ENCODE peak calls at places on chromosome 17, in ten cellular contexts. One of them, this sample, is unnamed.
A peak's percentile ranks its signal among the peaks of the same experiment; 100 is the strongest.

GRCh38 chr17:57762375-57762916 is 17.3 kb upstream of the CCDC182 start:
- DNase-seq in H1: no peak
- DNase-seq in LoVo: no peak
- DNase-seq in H9: peak; percentile 53
- DNase-seq in midbrain: no peak
- DNase-seq in pulmonary artery endothelial cell: no peak
- DNase-seq in fibroblast of villous mesenchyme: no peak
- DNase-seq in glutamatergic neuron: no peak
- DNase-seq in RCC 7860: no peak
- DNase-seq in EL: no peak
- DNase-seq in this sample: no peak

GRCh38 chr17:66900126-66901010 is 64.1 kb upstream of the CACNG4 start:
- DNase-seq in H1: no peak
- DNase-seq in LoVo: no peak
- DNase-seq in H9: no peak
- DNase-seq in midbrain: peak; percentile 21
- DNase-seq in pulmonary artery endothelial cell: no peak
- DNase-seq in fibroblast of villous mesenchyme: peak; percentile 14
- DNase-seq in glutamatergic neuron: no peak
- DNase-seq in RCC 7860: no peak
- DNase-seq in EL: peak; percentile 28
- DNase-seq in this sample: peak; percentile 34

GRCh38 chr17:29444589-29444988 is 54.4 kb downstream of the TAOK1 start:
- DNase-seq in H1: no peak
- DNase-seq in LoVo: no peak
- DNase-seq in H9: no peak
- DNase-seq in midbrain: no peak
- DNase-seq in pulmonary artery endothelial cell: no peak
- DNase-seq in fibroblast of villous mesenchyme: peak; percentile 28
- DNase-seq in glutamatergic neuron: no peak
- DNase-seq in RCC 7860: no peak
- DNase-seq in EL: peak; percentile 56
- DNase-seq in this sample: peak; percentile 52

GRCh38 chr17:45325810-45326209 is 9.0 kb upstream of the MAP3K14 start:
- DNase-seq in H1: no peak
- DNase-seq in LoVo: no peak
- DNase-seq in H9: peak; percentile 23
- DNase-seq in midbrain: no peak
- DNase-seq in pulmonary artery endothelial cell: no peak
- DNase-seq in fibroblast of villous mesenchyme: no peak
- DNase-seq in glutamatergic neuron: no peak
- DNase-seq in RCC 7860: peak; percentile 19
- DNase-seq in EL: peak; percentile 46
- DNase-seq in this sample: no peak

GRCh38 chr17:82246365-82247174 is 17.7 kb downstream of the SLC16A3 start:
- DNase-seq in H1: no peak
- DNase-seq in LoVo: no peak
- DNase-seq in H9: no peak
- DNase-seq in midbrain: no peak
- DNase-seq in pulmonary artery endothelial cell: no peak
- DNase-seq in fibroblast of villous mesenchyme: peak; percentile 65
- DNase-seq in glutamatergic neuron: no peak
- DNase-seq in RCC 7860: peak; percentile 93
- DNase-seq in EL: peak; percentile 70
- DNase-seq in this sample: peak; percentile 48

GRCh38 chr17:57326348-57326747 is 70.0 kb downstream of the MSI2 start:
- DNase-seq in H1: no peak
- DNase-seq in LoVo: no peak
- DNase-seq in H9: no peak
- DNase-seq in midbrain: no peak
- DNase-seq in pulmonary artery endothelial cell: no peak
- DNase-seq in fibroblast of villous mesenchyme: no peak
- DNase-seq in glutamatergic neuron: no peak
- DNase-seq in RCC 7860: no peak
- DNase-seq in EL: no peak
- DNase-seq in this sample: no peak

GRCh38 chr17:49339359-49339758 is 22.7 kb downstream of the ZNF652 start:
- DNase-seq in H1: no peak
- DNase-seq in LoVo: no peak
- DNase-seq in H9: no peak
- DNase-seq in midbrain: no peak
- DNase-seq in pulmonary artery endothelial cell: no peak
- DNase-seq in fibroblast of villous mesenchyme: no peak
- DNase-seq in glutamatergic neuron: no peak
- DNase-seq in RCC 7860: no peak
- DNase-seq in EL: no peak
- DNase-seq in this sample: no peak

GRCh38 chr17:59167571-59168001 is 12.0 kb downstream of the PRR11 start:
- DNase-seq in H1: no peak
- DNase-seq in LoVo: no peak
- DNase-seq in H9: no peak
- DNase-seq in midbrain: no peak
- DNase-seq in pulmonary artery endothelial cell: no peak
- DNase-seq in fibroblast of villous mesenchyme: no peak
- DNase-seq in glutamatergic neuron: no peak
- DNase-seq in RCC 7860: peak; percentile 73
- DNase-seq in EL: peak; percentile 74
- DNase-seq in this sample: peak; percentile 58

GRCh38 chr17:40283662-40284061 is 4.0 kb upstream of the CDC6 start:
- DNase-seq in H1: no peak
- DNase-seq in LoVo: peak; percentile 91
- DNase-seq in H9: no peak
- DNase-seq in midbrain: no peak
- DNase-seq in pulmonary artery endothelial cell: no peak
- DNase-seq in fibroblast of villous mesenchyme: peak; percentile 98
- DNase-seq in glutamatergic neuron: no peak
- DNase-seq in RCC 7860: peak; percentile 96
- DNase-seq in EL: peak; percentile 94
- DNase-seq in this sample: peak; percentile 64

This sample was measured in fibroblast of pulmonary artery.